ENCODE peak calls at places on chromosomes 11 and 22, in nine cellular contexts. One of them, this sample, is unnamed.

GRCh38 chr11:118353084-118353710 is 6.2 kb upstream of the UBE4A start:
- DNase-seq in colonic mucosa: no peak
- DNase-seq in psoas muscle: no peak
- DNase-seq in substantia nigra: no peak
- DNase-seq in SK-N-MC: no peak
- DNase-seq in RWPE1: peak
- DNase-seq in gastrocnemius medialis: no peak
- DNase-seq in HCT116: no peak
- DNase-seq in breast epithelium: no peak
- DNase-seq in this sample: no peak

GRCh38 chr11:68524681-68525080 is 64.1 kb downstream of the PPP6R3 start:
- DNase-seq in HCT116: no peak
- DNase-seq in gastrocnemius medialis: no peak
- DNase-seq in breast epithelium: no peak
- DNase-seq in SK-N-MC: no peak
- DNase-seq in substantia nigra: no peak
- DNase-seq in colonic mucosa: peak
- DNase-seq in RWPE1: no peak
- DNase-seq in psoas muscle: no peak
- DNase-seq in this sample: no peak

GRCh38 chr11:123298488-123299447 is 103.7 kb upstream of the CLMP start:
- DNase-seq in gastrocnemius medialis: no peak
- DNase-seq in RWPE1: no peak
- DNase-seq in breast epithelium: no peak
- DNase-seq in HCT116: no peak
- DNase-seq in SK-N-MC: no peak
- DNase-seq in substantia nigra: no peak
- DNase-seq in psoas muscle: no peak
- DNase-seq in colonic mucosa: no peak
- DNase-seq in this sample: no peak

GRCh38 chr22:17370036-17370765 is 941 bp downstream of the CECR2 start:
- DNase-seq in gastrocnemius medialis: no peak
- DNase-seq in colonic mucosa: no peak
- DNase-seq in HCT116: no peak
- DNase-seq in breast epithelium: no peak
- DNase-seq in RWPE1: no peak
- DNase-seq in psoas muscle: peak
- DNase-seq in substantia nigra: no peak
- DNase-seq in SK-N-MC: no peak
- DNase-seq in this sample: no peak

GRCh38 chr11:94638278-94638901 is 71.2 kb downstream of the PIWIL4 start:
- DNase-seq in RWPE1: no peak
- DNase-seq in colonic mucosa: no peak
- DNase-seq in SK-N-MC: no peak
- DNase-seq in HCT116: no peak
- DNase-seq in psoas muscle: no peak
- DNase-seq in breast epithelium: no peak
- DNase-seq in substantia nigra: no peak
- DNase-seq in gastrocnemius medialis: no peak
- DNase-seq in this sample: no peak

GRCh38 chr22:42931421-42932196 is 74.5 kb upstream of the ARFGAP3 start:
- DNase-seq in SK-N-MC: no peak
- DNase-seq in breast epithelium: no peak
- DNase-seq in substantia nigra: no peak
- DNase-seq in RWPE1: no peak
- DNase-seq in colonic mucosa: no peak
- DNase-seq in psoas muscle: no peak
- DNase-seq in HCT116: no peak
- DNase-seq in gastrocnemius medialis: no peak
- DNase-seq in this sample: no peak

GRCh38 chr11:80031014-80031565 is 590.3 kb upstream of the TENM4 start:
- DNase-seq in SK-N-MC: no peak
- DNase-seq in substantia nigra: no peak
- DNase-seq in colonic mucosa: no peak
- DNase-seq in gastrocnemius medialis: no peak
- DNase-seq in breast epithelium: no peak
- DNase-seq in psoas muscle: no peak
- DNase-seq in HCT116: no peak
- DNase-seq in RWPE1: no peak
- DNase-seq in this sample: no peak

GRCh38 chr11:88414981-88415391 is 77.5 kb upstream of the CTSC start:
- DNase-seq in gastrocnemius medialis: no peak
- DNase-seq in RWPE1: no peak
- DNase-seq in substantia nigra: no peak
- DNase-seq in colonic mucosa: no peak
- DNase-seq in SK-N-MC: no peak
- DNase-seq in psoas muscle: no peak
- DNase-seq in breast epithelium: no peak
- DNase-seq in HCT116: no peak
- DNase-seq in this sample: no peak

GRCh38 chr22:42562684-42563083 is 8.9 kb downstream of the SERHL2 start:
- DNase-seq in colonic mucosa: no peak
- DNase-seq in breast epithelium: no peak
- DNase-seq in gastrocnemius medialis: no peak
- DNase-seq in HCT116: no peak
- DNase-seq in SK-N-MC: no peak
- DNase-seq in substantia nigra: no peak
- DNase-seq in psoas muscle: no peak
- DNase-seq in RWPE1: no peak
- DNase-seq in this sample: no peak

GRCh38 chr22:37896181-37896592 is 9.9 kb upstream of the MICALL1 start:
- DNase-seq in SK-N-MC: no peak
- DNase-seq in HCT116: no peak
- DNase-seq in RWPE1: peak
- DNase-seq in breast epithelium: peak
- DNase-seq in gastrocnemius medialis: no peak
- DNase-seq in psoas muscle: no peak
- DNase-seq in substantia nigra: no peak
- DNase-seq in colonic mucosa: peak
- DNase-seq in this sample: peak

GRCh38 chr11:86592659-86593451 is 79.6 kb downstream of the ME3 start:
- DNase-seq in HCT116: peak
- DNase-seq in SK-N-MC: peak
- DNase-seq in RWPE1: peak
- DNase-seq in gastrocnemius medialis: peak
- DNase-seq in breast epithelium: peak
- DNase-seq in substantia nigra: no peak
- DNase-seq in colonic mucosa: peak
- DNase-seq in psoas muscle: no peak
- DNase-seq in this sample: peak

GRCh38 chr11:10728154-10728553 is 22.9 kb upstream of the CTR9 start:
- DNase-seq in RWPE1: no peak
- DNase-seq in colonic mucosa: no peak
- DNase-seq in gastrocnemius medialis: no peak
- DNase-seq in breast epithelium: no peak
- DNase-seq in psoas muscle: no peak
- DNase-seq in SK-N-MC: no peak
- DNase-seq in substantia nigra: no peak
- DNase-seq in HCT116: no peak
- DNase-seq in this sample: no peak

GRCh38 chr11:10455637-10456487 is 798 bp downstream of the AMPD3 start:
- DNase-seq in substantia nigra: peak
- DNase-seq in SK-N-MC: no peak
- DNase-seq in gastrocnemius medialis: peak
- DNase-seq in colonic mucosa: peak
- DNase-seq in breast epithelium: no peak
- DNase-seq in RWPE1: peak
- DNase-seq in psoas muscle: peak
- DNase-seq in HCT116: peak
- DNase-seq in this sample: peak

GRCh38 chr11:32116668-32117067 is 25.8 kb downstream of the RCN1 start:
- DNase-seq in substantia nigra: no peak
- DNase-seq in gastrocnemius medialis: no peak
- DNase-seq in SK-N-MC: no peak
- DNase-seq in psoas muscle: no peak
- DNase-seq in breast epithelium: no peak
- DNase-seq in HCT116: no peak
- DNase-seq in colonic mucosa: no peak
- DNase-seq in RWPE1: no peak
- DNase-seq in this sample: no peak

GRCh38 chr11:6583584-6583983 is 19.8 kb downstream of the RRP8 start:
- DNase-seq in SK-N-MC: no peak
- DNase-seq in RWPE1: no peak
- DNase-seq in psoas muscle: no peak
- DNase-seq in substantia nigra: no peak
- DNase-seq in breast epithelium: no peak
- DNase-seq in gastrocnemius medialis: no peak
- DNase-seq in colonic mucosa: no peak
- DNase-seq in HCT116: no peak
- DNase-seq in this sample: no peak

GRCh38 chr11:3106736-3107524 is 49.7 kb upstream of the CARS1 start:
- DNase-seq in gastrocnemius medialis: no peak
- DNase-seq in substantia nigra: no peak
- DNase-seq in colonic mucosa: peak
- DNase-seq in breast epithelium: no peak
- DNase-seq in HCT116: no peak
- DNase-seq in SK-N-MC: no peak
- DNase-seq in RWPE1: no peak
- DNase-seq in psoas muscle: no peak
- DNase-seq in this sample: no peak
- H3K27ac ChIP-seq in gastrocnemius medialis: no peak
- H3K27ac ChIP-seq in substantia nigra: no peak
- H3K27ac ChIP-seq in colonic mucosa: no peak
- H3K27ac ChIP-seq in breast epithelium: no peak
- H3K27ac ChIP-seq in HCT116: no peak
- H3K27ac ChIP-seq in SK-N-MC: no peak
- H3K27ac ChIP-seq in RWPE1: no peak
- H3K27ac ChIP-seq in psoas muscle: no peak
- H3K27ac ChIP-seq in this sample: no peak

GRCh38 chr11:110134120-110134519 is 40.9 kb downstream of the ZC3H12C start:
- DNase-seq in colonic mucosa: no peak
- DNase-seq in SK-N-MC: no peak
- DNase-seq in psoas muscle: no peak
- DNase-seq in RWPE1: no peak
- DNase-seq in breast epithelium: no peak
- DNase-seq in HCT116: no peak
- DNase-seq in substantia nigra: no peak
- DNase-seq in gastrocnemius medialis: no peak
- DNase-seq in this sample: no peak

GRCh38 chr11:110130642-110131238 is 37.5 kb downstream of the ZC3H12C start:
- DNase-seq in HCT116: no peak
- DNase-seq in colonic mucosa: peak
- DNase-seq in RWPE1: peak
- DNase-seq in SK-N-MC: no peak
- DNase-seq in breast epithelium: no peak
- DNase-seq in substantia nigra: no peak
- DNase-seq in gastrocnemius medialis: no peak
- DNase-seq in psoas muscle: no peak
- DNase-seq in this sample: no peak

GRCh38 chr11:110133182-110133581 is 40.0 kb downstream of the ZC3H12C start:
- DNase-seq in HCT116: no peak
- DNase-seq in colonic mucosa: no peak
- DNase-seq in breast epithelium: no peak
- DNase-seq in gastrocnemius medialis: no peak
- DNase-seq in psoas muscle: no peak
- DNase-seq in substantia nigra: no peak
- DNase-seq in RWPE1: no peak
- DNase-seq in SK-N-MC: no peak
- DNase-seq in this sample: no peak

GRCh38 chr11:110128161-110128560 is 35.0 kb downstream of the ZC3H12C start:
- DNase-seq in substantia nigra: no peak
- DNase-seq in SK-N-MC: peak
- DNase-seq in colonic mucosa: no peak
- DNase-seq in breast epithelium: no peak
- DNase-seq in psoas muscle: no peak
- DNase-seq in RWPE1: no peak
- DNase-seq in HCT116: no peak
- DNase-seq in gastrocnemius medialis: no peak
- DNase-seq in this sample: no peak

DNA sequence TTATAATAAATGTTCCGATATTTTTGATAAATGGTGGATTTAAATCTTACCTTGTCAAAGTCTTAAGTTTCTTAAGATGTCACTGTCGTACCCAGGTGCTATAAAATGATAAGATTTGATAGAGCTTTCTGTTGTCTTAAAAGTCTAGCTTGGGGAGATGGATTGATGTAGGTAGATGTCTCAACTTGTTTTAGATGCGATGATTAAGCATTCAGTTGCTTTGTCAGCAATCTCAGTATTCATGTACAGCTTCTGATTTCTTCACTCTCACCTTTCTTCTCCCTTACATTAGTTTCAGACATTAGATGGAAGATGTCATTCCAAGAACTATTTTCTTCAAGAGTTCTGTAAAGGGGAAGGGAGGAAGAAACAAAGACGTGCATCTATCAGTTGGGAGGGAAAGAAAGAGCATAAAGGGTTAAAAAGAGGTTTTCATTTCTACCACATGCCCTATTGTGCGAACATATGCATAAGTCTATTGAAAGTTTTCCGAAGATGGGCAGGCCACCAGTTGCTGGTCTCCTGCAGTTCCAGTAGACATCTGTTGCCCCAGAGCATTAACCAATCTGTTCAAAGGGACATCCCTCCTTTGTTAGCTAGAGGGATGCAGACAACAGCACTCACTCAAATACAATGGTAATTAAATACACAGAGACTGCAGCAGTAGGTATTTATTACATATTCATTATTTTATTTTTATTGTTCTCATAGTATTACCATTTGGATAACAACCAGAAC is 38.4 kb downstream of the ZC3H12C start:
- DNase-seq in colonic mucosa: no peak
- DNase-seq in breast epithelium: no peak
- DNase-seq in substantia nigra: no peak
- DNase-seq in SK-N-MC: no peak
- DNase-seq in HCT116: no peak
- DNase-seq in RWPE1: peak
- DNase-seq in gastrocnemius medialis: no peak
- DNase-seq in psoas muscle: no peak
- DNase-seq in this sample: no peak
- H3K27ac ChIP-seq in colonic mucosa: no peak
- H3K27ac ChIP-seq in breast epithelium: no peak
- H3K27ac ChIP-seq in substantia nigra: no peak
- H3K27ac ChIP-seq in SK-N-MC: peak
- H3K27ac ChIP-seq in HCT116: no peak
- H3K27ac ChIP-seq in RWPE1: no peak
- H3K27ac ChIP-seq in gastrocnemius medialis: no peak
- H3K27ac ChIP-seq in psoas muscle: no peak
- H3K27ac ChIP-seq in this sample: no peak

GRCh38 chr11:67309661-67310061 is 6.3 kb downstream of the SSH3 start:
- DNase-seq in substantia nigra: no peak
- DNase-seq in RWPE1: no peak
- DNase-seq in psoas muscle: no peak
- DNase-seq in SK-N-MC: no peak
- DNase-seq in gastrocnemius medialis: no peak
- DNase-seq in colonic mucosa: no peak
- DNase-seq in HCT116: no peak
- DNase-seq in breast epithelium: no peak
- DNase-seq in this sample: no peak
- H3K27ac ChIP-seq in substantia nigra: no peak
- H3K27ac ChIP-seq in RWPE1: peak
- H3K27ac ChIP-seq in psoas muscle: no peak
- H3K27ac ChIP-seq in SK-N-MC: no peak
- H3K27ac ChIP-seq in gastrocnemius medialis: no peak
- H3K27ac ChIP-seq in colonic mucosa: no peak
- H3K27ac ChIP-seq in HCT116: no peak
- H3K27ac ChIP-seq in breast epithelium: no peak
- H3K27ac ChIP-seq in this sample: no peak

DNA sequence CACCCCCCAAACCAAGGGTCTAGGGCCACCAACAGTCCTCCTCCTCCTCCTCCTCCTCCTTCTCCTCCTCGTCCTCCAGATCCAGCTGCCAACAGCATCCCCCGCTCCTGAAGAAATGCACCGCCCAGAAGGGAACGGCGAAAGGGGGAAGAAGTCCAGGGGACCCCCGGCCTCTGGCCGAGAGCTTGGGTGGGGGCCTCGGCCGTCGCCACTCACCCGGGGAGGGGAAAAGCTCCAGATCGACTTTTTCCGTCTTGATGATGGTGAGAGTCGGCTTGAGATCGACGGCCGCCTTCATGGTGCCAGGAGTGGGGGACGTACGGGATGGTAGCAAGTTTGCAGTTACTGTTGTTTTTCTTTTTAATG is 65.7 kb downstream of the ETS1 start:
- DNase-seq in HCT116: no peak
- DNase-seq in RWPE1: no peak
- DNase-seq in SK-N-MC: no peak
- DNase-seq in gastrocnemius medialis: no peak
- DNase-seq in breast epithelium: no peak
- DNase-seq in psoas muscle: peak
- DNase-seq in substantia nigra: no peak
- DNase-seq in colonic mucosa: no peak
- DNase-seq in this sample: no peak
- H3K27ac ChIP-seq in HCT116: peak
- H3K27ac ChIP-seq in RWPE1: peak
- H3K27ac ChIP-seq in SK-N-MC: no peak
- H3K27ac ChIP-seq in gastrocnemius medialis: peak
- H3K27ac ChIP-seq in breast epithelium: peak
- H3K27ac ChIP-seq in psoas muscle: peak
- H3K27ac ChIP-seq in substantia nigra: peak
- H3K27ac ChIP-seq in colonic mucosa: peak
- H3K27ac ChIP-seq in this sample: peak